ENCODE peak calls at places on chromosomes 3 and 15, in seven cellular contexts. Q is PC-9, D is T-helper 1 cell, Y is posterior cingulate gyrus, I is sciatic nerve, G is aorta, J is omental fat pad. L is an unnamed sample.

GRCh38 chr15:68187559-68187958 is 17.6 kb downstream of the CALML4 start:
- DNase-seq in G (no peak), D (no peak), Y (no peak), J (no peak), I (no peak), Q (no peak), L (no peak)

GRCh38 chr3:125148836-125149235 is 63.7 kb downstream of the SLC12A8 start:
- DNase-seq in I (no peak), Y (no peak), D (no peak), G (peak; percentile 93), Q (peak; percentile 70), J (no peak), L (no peak)

GRCh38 chr3:134312873-134313838 is 61.1 kb downstream of the AMOTL2 start:
- DNase-seq in Q (peak; percentile 86), D (no peak), G (peak; percentile 93), J (no peak), I (peak; percentile 82), Y (no peak), L (no peak)

GRCh38 chr15:62641782-62642181 is 400.8 kb upstream of the TPM1 start:
- DNase-seq in I (no peak), J (no peak), D (no peak), Y (no peak), G (no peak), Q (no peak), L (no peak)

GRCh38 chr15:68676926-68677325 is 98.1 kb downstream of the CORO2B start:
- DNase-seq in Y (no peak), Q (no peak), I (peak; percentile 22), G (peak; percentile 43), J (no peak), D (no peak), L (no peak)

GRCh38 chr15:55993804-55994539 is 560 bp upstream of the NEDD4 start:
- DNase-seq in Q (no peak), I (no peak), Y (no peak), J (no peak), D (no peak), G (no peak), L (no peak)

GRCh38 chr15:32908135-32908801 is 190.5 kb downstream of the GREM1 start:
- DNase-seq in Q (no peak), D (no peak), J (no peak), G (no peak), Y (no peak), I (no peak), L (no peak)

GRCh38 chr3:122067214-122067550 is 12.0 kb downstream of the CD86 start:
- DNase-seq in I (no peak), J (no peak), G (no peak), D (peak; percentile 32), Y (no peak), Q (no peak), L (no peak)

GRCh38 chr3:14600075-14600474 is 51.5 kb upstream of the CCDC174 start:
- DNase-seq in Q (no peak), J (no peak), D (no peak), Y (no peak), I (no peak), G (no peak), L (no peak)

GRCh38 chr3:106643684-106644161 is 733.5 kb upstream of the CCDC54 start:
- DNase-seq in Y (peak; percentile 62), J (no peak), D (no peak), G (peak; percentile 67), Q (no peak), I (no peak), L (no peak)

GRCh38 chr3:88462241-88462640 is 312.5 kb downstream of the C3orf38 start:
- DNase-seq in D (no peak), I (no peak), Q (no peak), G (no peak), Y (no peak), J (no peak), L (no peak)

GRCh38 chr3:25585361-25586166 is 79.1 kb downstream of the TOP2B start:
- DNase-seq in G (no peak), Q (no peak), Y (no peak), I (no peak), D (no peak), J (no peak), L (no peak)

GRCh38 chr3:17372811-17373210 is 369.6 kb downstream of the TBC1D5 start:
- DNase-seq in Q (no peak), Y (no peak), I (no peak), J (no peak), G (no peak), D (no peak), L (no peak)

GRCh38 chr3:18630295-18630694 is 205.2 kb upstream of the SATB1 start:
- DNase-seq in G (no peak), I (no peak), Q (no peak), J (no peak), D (no peak), Y (no peak), L (no peak)

GRCh38 chr3:187150599-187150998 is 11.3 kb upstream of the RPL39L start:
- DNase-seq in G (no peak), Q (no peak), Y (no peak), I (no peak), J (no peak), D (peak; percentile 63), L (peak; percentile 32)

GRCh38 chr15:33737687-33738606 is 230.3 kb upstream of the CHRM5 start:
- DNase-seq in J (no peak), Q (peak; percentile 31), G (no peak), Y (no peak), I (no peak), D (peak; percentile 7), L (no peak)

GRCh38 chr3:123759311-123759710 is 124.8 kb downstream of the MYLK start:
- DNase-seq in Q (no peak), D (no peak), J (no peak), Y (no peak), G (no peak), I (no peak), L (no peak)

GRCh38 chr3:66386925-66387650 is 113.7 kb downstream of the LRIG1 start:
- DNase-seq in Q (no peak), J (no peak), I (no peak), G (no peak), Y (no peak), D (no peak), L (no peak)